ENCODE peak calls at places on chromosomes 6 and 20, in four cellular contexts. J is K562, I is GM12878, C is HepG2. T is an unnamed sample.

GRCh38 chr6:123587838-123588545 is 48.8 kb downstream of the TRDN start:
- DNase-seq in C (no peak), I (no peak), J (no peak), T (no peak)

GRCh38 chr6:88730602-88731001 is 232.8 kb downstream of the RNGTT start:
- DNase-seq in C (no peak), J (no peak), I (no peak), T (no peak)

GRCh38 chr6:37204014-37204751 is 34.2 kb downstream of the PIM1 start:
- DNase-seq in J (no peak), C (peak), I (no peak), T (no peak)

GRCh38 chr6:27066802-27067201 is 180.7 kb upstream of the PRSS16 start:
- DNase-seq in J (no peak), C (peak), I (no peak), T (no peak)

GRCh38 chr20:49984426-49985153 is 1.8 kb downstream of the SNAI1 start:
- DNase-seq in I (no peak), J (peak), C (no peak), T (no peak)

GRCh38 chr20:219290-220115 is 7.6 kb upstream of the DEFB129 start:
- DNase-seq in C (peak), I (no peak), J (no peak), T (peak)

GRCh38 chr20:51389543-51389924 is 153.0 kb downstream of the NFATC2 start:
- DNase-seq in C (no peak), I (no peak), J (no peak), T (no peak)

GRCh38 chr6:43799671-43800623 is 29.9 kb downstream of the VEGFA start:
- DNase-seq in C (no peak), J (no peak), I (no peak), T (no peak)

GRCh38 chr6:87756858-87757257 is 54.8 kb upstream of the AKIRIN2 start:
- DNase-seq in C (no peak), J (peak), I (peak), T (no peak)

GRCh38 chr6:156154896-156155295 is 622.3 kb upstream of the ARID1B start:
- DNase-seq in I (no peak), C (no peak), J (no peak), T (no peak)

GRCh38 chr6:156828280-156828703 is 51.1 kb downstream of the ARID1B start:
- DNase-seq in J (no peak), C (peak), I (no peak), T (no peak)

GRCh38 chr20:57809661-57810172 is 99.9 kb upstream of the PMEPA1 start:
- DNase-seq in J (no peak), I (no peak), C (no peak), T (peak)

GRCh38 chr20:54272901-54273488 is 65.1 kb downstream of the PFDN4 start:
- DNase-seq in J (no peak), C (no peak), I (no peak), T (no peak)

GRCh38 chr6:54053893-54054391 is 57.3 kb upstream of the MLIP start:
- DNase-seq in I (no peak), C (no peak), J (no peak), T (no peak)

GRCh38 chr20:32965581-32966373 is 38.5 kb downstream of the SUN5 start:
- DNase-seq in I (no peak), C (no peak), J (no peak), T (peak)

GRCh38 chr6:139905404-139906052 is 531.1 kb upstream of the CITED2 start:
- DNase-seq in C (no peak), I (no peak), J (no peak), T (no peak)

GRCh38 chr6:151763303-151763702 is 44.2 kb upstream of the ESR1 start:
- DNase-seq in C (peak), I (no peak), J (peak), T (peak)

GRCh38 chr6:119856136-119856535 is 506.6 kb upstream of the MAN1A1 start:
- DNase-seq in C (no peak), J (no peak), I (peak), T (no peak)

GRCh38 chr20:51931321-51931720 is 129.0 kb upstream of the SALL4 start:
- DNase-seq in I (no peak), C (peak), J (no peak), T (no peak)

GRCh38 chr6:90343581-90343980 is 46.9 kb upstream of the BACH2 start:
- DNase-seq in J (no peak), I (no peak), C (no peak), T (peak)

GRCh38 chr6:104669483-104669882 is 190.2 kb downstream of the HACE1 start:
- DNase-seq in C (no peak), I (no peak), J (no peak), T (no peak)

GRCh38 chr6:21804941-21805610 is 211.5 kb downstream of the SOX4 start:
- DNase-seq in I (no peak), J (no peak), C (no peak), T (no peak)

GRCh38 chr6:45697605-45698004 is 318.1 kb downstream of the CLIC5 start:
- DNase-seq in I (no peak), J (no peak), C (no peak), T (no peak)

GRCh38 chr6:33923857-33924514 is 120.2 kb upstream of the MLN start:
- DNase-seq in I (no peak), J (no peak), C (no peak), T (peak)

GRCh38 chr6:21074484-21074883 is 519.1 kb upstream of the SOX4 start:
- DNase-seq in I (no peak), J (no peak), C (no peak), T (no peak)

GRCh38 chr6:16546851-16547250 is 214.4 kb downstream of the ATXN1 start:
- DNase-seq in C (no peak), I (no peak), J (no peak), T (no peak)

GRCh38 chr6:33694401-33694931 is 17.0 kb downstream of the UQCC2 start:
- DNase-seq in I (no peak), J (peak), C (no peak), T (peak)

GRCh38 chr6:158972241-158973233 is 27.5 kb downstream of the RSPH3 start:
- DNase-seq in J (peak), I (peak), C (peak), T (peak)

GRCh38 chr6:143569035-143569434 is 57.5 kb upstream of the FUCA2 start:
- DNase-seq in C (no peak), I (no peak), J (no peak), T (no peak)

GRCh38 chr6:35484921-35485392 is 11.9 kb downstream of the TEAD3 start:
- DNase-seq in J (peak), I (no peak), C (no peak), T (peak)

GRCh38 chr20:32112862-32113261 is 3.3 kb downstream of the TM9SF4 start:
- DNase-seq in C (no peak), J (no peak), I (no peak), T (no peak)

GRCh38 chr6:72466971-72467566 is 154.8 kb upstream of the KCNQ5 start:
- DNase-seq in J (no peak), I (no peak), C (no peak), T (no peak)

GRCh38 chr20:10114598-10114997 is 79.8 kb downstream of the ANKEF1 start:
- DNase-seq in J (no peak), I (no peak), C (no peak), T (no peak)

GRCh38 chr20:8144282-8145245 is 12.5 kb downstream of the PLCB1 start:
- DNase-seq in C (peak), J (no peak), I (no peak), T (no peak)

GRCh38 chr20:8139899-8140298 is 7.8 kb downstream of the PLCB1 start:
- DNase-seq in I (no peak), C (no peak), J (no peak), T (no peak)

GRCh38 chr20:8145246-8145639 is 13.2 kb downstream of the PLCB1 start:
- DNase-seq in I (no peak), C (no peak), J (no peak), T (no peak)

GRCh38 chr20:8147476-8147875 is 15.4 kb downstream of the PLCB1 start:
- DNase-seq in C (no peak), I (no peak), J (no peak), T (no peak)

DNA sequence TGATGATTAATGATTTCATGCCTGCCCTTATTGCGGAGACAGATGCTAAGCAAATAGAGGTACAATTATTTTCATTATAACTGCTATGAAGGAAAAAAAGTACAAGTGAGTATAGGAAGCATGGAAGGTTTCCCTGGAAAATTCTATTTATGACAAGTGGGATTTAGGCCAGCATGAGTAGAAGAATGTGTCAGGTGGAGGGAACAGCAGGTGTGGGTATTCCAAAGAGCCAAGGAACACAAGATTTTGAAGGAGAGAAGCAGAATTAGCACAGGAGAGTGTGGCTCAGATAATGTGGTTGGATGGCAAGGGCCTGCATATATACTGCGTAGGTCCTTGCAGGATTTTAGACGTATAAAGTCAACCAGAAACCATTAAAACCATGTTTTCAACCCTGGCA is 11.4 kb downstream of the PLCB1 start:
- DNase-seq in J (no peak), I (no peak), C (no peak), T (no peak)
- H3K4me2 ChIP-seq in J (no peak), I (no peak), C (peak), T (no peak)

DNA sequence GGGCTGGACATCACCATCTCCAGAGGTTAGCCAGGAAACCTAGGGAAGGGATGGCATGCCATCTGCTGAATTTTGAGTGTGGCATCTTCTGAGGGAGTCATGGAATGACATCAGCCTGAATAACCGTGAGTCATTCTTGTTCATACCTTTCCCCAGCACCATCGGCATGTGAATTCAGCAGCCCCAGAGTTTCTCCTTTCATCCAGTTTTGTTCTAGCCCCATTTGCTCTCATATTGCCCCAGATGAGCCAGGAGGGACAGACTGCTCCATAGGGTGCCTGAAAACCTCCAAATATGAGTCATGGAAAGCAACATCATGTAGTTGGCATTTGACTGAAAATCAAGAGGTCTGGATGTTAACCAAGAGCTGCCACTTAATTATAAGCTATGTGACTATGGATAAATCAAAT is 219.2 kb upstream of the SGK1 start:
- DNase-seq in I (no peak), J (no peak), C (no peak), T (no peak)
- TF ChIP-seq GABPA in I (no peak), J (no peak), C (no peak), T (no peak)

DNA sequence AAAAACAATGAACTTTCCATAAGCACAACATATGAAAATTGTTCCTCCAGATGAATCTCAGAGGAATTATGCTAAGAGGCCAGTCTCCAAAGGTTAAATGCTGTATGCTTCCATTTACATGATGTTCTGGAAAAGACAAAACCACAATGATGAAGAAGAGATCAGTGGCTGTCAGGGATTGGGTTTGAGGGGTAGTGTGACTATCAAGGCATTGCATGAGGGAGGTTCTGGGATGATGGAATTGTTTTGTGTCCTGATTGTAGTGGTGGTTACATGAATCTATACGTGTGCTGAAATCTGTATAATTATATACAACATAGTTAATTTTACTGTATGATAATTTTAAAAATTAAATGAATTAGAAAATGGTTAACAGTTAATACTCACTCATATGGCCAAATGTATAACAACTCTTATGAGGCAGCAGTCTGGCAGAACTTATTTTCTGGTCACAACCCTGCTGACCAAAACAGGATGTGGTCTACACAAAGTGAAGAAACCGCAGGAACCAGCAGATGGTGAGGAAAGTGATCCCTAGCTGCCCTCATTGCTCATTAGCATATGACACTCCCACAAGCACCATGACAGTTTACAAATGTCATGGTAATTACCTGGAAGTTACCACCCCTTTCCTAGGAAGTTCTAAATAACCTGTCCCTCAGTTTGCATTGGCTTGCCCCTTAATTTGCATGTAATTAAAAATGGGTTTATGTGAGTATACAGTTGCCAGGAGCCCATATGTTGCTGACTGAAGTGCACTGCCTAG is 31.9 kb downstream of the NSFL1C start:
- DNase-seq in J (no peak), I (peak), C (no peak), T (no peak)
- TF ChIP-seq NFIC in J (peak), I (peak), C (no peak), T (no peak)

GRCh38 chr20:47391276-47392010 is 34.9 kb upstream of the ZMYND8 start:
- DNase-seq in I (no peak), C (no peak), J (no peak), T (no peak)
- H3K4me2 ChIP-seq in I (peak), C (peak), J (peak), T (no peak)

GRCh38 chr6:11205721-11206120 is 26.7 kb downstream of the NEDD9 start:
- DNase-seq in I (no peak), C (no peak), J (no peak), T (no peak)

GRCh38 chr6:11208267-11208666 is 24.2 kb downstream of the NEDD9 start:
- DNase-seq in J (no peak), I (no peak), C (no peak), T (no peak)

GRCh38 chr6:11204987-11205386 is 27.5 kb downstream of the NEDD9 start:
- DNase-seq in J (no peak), C (no peak), I (no peak), T (no peak)

GRCh38 chr6:11207199-11207968 is 25.1 kb downstream of the NEDD9 start:
- DNase-seq in I (no peak), J (no peak), C (peak), T (no peak)

GRCh38 chr6:11206576-11206975 is 25.9 kb downstream of the NEDD9 start:
- DNase-seq in C (no peak), I (no peak), J (no peak), T (no peak)
- TF ChIP-seq GABPA in C (no peak), I (no peak), J (no peak), T (no peak)

GRCh38 chr20:16539280-16539679 is 34.0 kb downstream of the KIF16B start:
- DNase-seq in I (no peak), C (no peak), J (no peak), T (no peak)
- TF ChIP-seq NFIC in I (no peak), C (no peak), J (no peak), T (no peak)

T was measured in SK-N-SH.